ENCODE peak calls at places on chromosomes 5 and 9, in nine cellular contexts. G is stimulated activated CD8-positive, alpha-beta memory T cell treated with anti-CD3 and anti-CD28 coated beads, Interleukin-12 subunit alpha, Interleukin-12 subunit beta, amount 100 ng/mL, for 1 hour; V is A549; A is cardiac fibroblast; F is retina; D is fibroblast of gingiva; N is skeletal muscle cell; P is activated CD4-positive, alpha-beta T cell treated with anti-CD3 and anti-CD28 coated beads, Interleukin-2, amount 50 U/mL, for 1 hour; T is tibial artery. L is an unnamed sample.
A peak's percentile ranks its signal among the peaks of the same experiment; 100 is the strongest.

GRCh38 chr5:174741352-174741751 is 17.0 kb downstream of the MSX2 start:
- DNase-seq in G (no peak), A (no peak), F (no peak), V (no peak), D (no peak), P (no peak), T (no peak), N (no peak), L (no peak)

GRCh38 chr5:148390914-148391313 is 7.2 kb downstream of the FBXO38 start:
- DNase-seq in P (no peak), V (no peak), T (no peak), G (no peak), A (no peak), F (no peak), N (no peak), D (no peak), L (no peak)

GRCh38 chr5:132265336-132266030 is 8.0 kb downstream of the PDLIM4 start:
- DNase-seq in G (no peak), N (peak; percentile 80), A (peak; percentile 97), D (peak; percentile 93), P (no peak), F (peak; percentile 34), T (peak; percentile 75), V (peak; percentile 73), L (peak; percentile 91)

GRCh38 chr9:32879335-32879734 is 96.0 kb downstream of the TMEM215 start:
- DNase-seq in P (no peak), N (no peak), F (no peak), V (no peak), D (no peak), A (no peak), T (no peak), G (no peak), L (no peak)

GRCh38 chr5:172076783-172077244 is 70.4 kb upstream of the FBXW11 start:
- DNase-seq in T (no peak), D (peak; percentile 90), G (no peak), A (peak; percentile 54), V (no peak), F (no peak), N (peak; percentile 42), P (no peak), L (no peak)

GRCh38 chr5:108801776-108802175 is 54.1 kb downstream of the FER start:
- DNase-seq in T (no peak), N (peak; percentile 79), F (no peak), A (peak; percentile 89), P (no peak), V (peak; percentile 83), G (no peak), D (peak; percentile 77), L (no peak)

GRCh38 chr9:134899818-134900325 is 17.8 kb downstream of the FCN1 start:
- DNase-seq in T (no peak), D (no peak), P (no peak), V (no peak), F (no peak), G (no peak), N (no peak), A (no peak), L (peak; percentile 25)

GRCh38 chr9:106450549-106450948 is 412.4 kb upstream of the ZNF462 start:
- DNase-seq in V (no peak), A (no peak), N (peak; percentile 4), T (no peak), F (no peak), D (no peak), P (no peak), G (no peak), L (no peak)

GRCh38 chr9:20884985-20885593 is 146.4 kb downstream of the HACD4 start:
- DNase-seq in F (no peak), G (peak; percentile 49), T (peak; percentile 57), A (peak; percentile 73), V (peak; percentile 71), D (peak; percentile 50), P (peak; percentile 61), N (no peak), L (no peak)

GRCh38 chr9:125415583-125416443 is 154.2 kb downstream of the GAPVD1 start:
- DNase-seq in T (no peak), P (no peak), N (no peak), A (no peak), D (no peak), V (no peak), F (no peak), G (no peak), L (no peak)

GRCh38 chr5:77855369-77855768 is 79.2 kb upstream of the TBCA start:
- DNase-seq in V (no peak), A (no peak), D (no peak), G (no peak), T (no peak), P (no peak), F (no peak), N (no peak), L (no peak)

GRCh38 chr5:98299435-98299834 is 474.0 kb upstream of the RGMB start:
- DNase-seq in T (no peak), N (no peak), P (no peak), G (no peak), A (no peak), F (no peak), V (no peak), D (no peak), L (no peak)

GRCh38 chr5:127863161-127863560 is 160.0 kb downstream of the CCDC192 start:
- DNase-seq in V (no peak), F (no peak), P (no peak), G (no peak), T (no peak), D (no peak), N (no peak), A (no peak), L (no peak)

GRCh38 chr9:113012492-113012891 is 500 bp upstream of the ZNF883 start:
- DNase-seq in N (no peak), D (no peak), A (peak; percentile 3), G (no peak), P (no peak), T (no peak), V (no peak), F (no peak), L (no peak)

GRCh38 chr5:1098986-1099597 is 12.8 kb downstream of the SLC12A7 start:
- DNase-seq in V (no peak), G (no peak), A (no peak), D (no peak), T (no peak), P (no peak), F (no peak), N (no peak), L (no peak)

GRCh38 chr9:69570091-69570451 is 102.1 kb downstream of the APBA1 start:
- DNase-seq in N (no peak), T (no peak), F (no peak), A (no peak), G (no peak), D (no peak), V (no peak), P (no peak), L (no peak)

L was measured in osteocyte.